ENCODE peak calls at places on chromosomes 6 and 20, in five cellular contexts. H is CD4-positive, alpha-beta memory T cell; I is colonic mucosa; Y is iPS DF 6.9; R is HepG2. Z is an unnamed sample.

GRCh38 chr6:46042355-46042999 is 26.8 kb upstream of the CLIC5 start:
- DNase-seq in H (peak), I (peak), Y (peak), R (peak), Z (peak)

GRCh38 chr6:56790424-56790823 is 147.7 kb upstream of the DST start:
- DNase-seq in H (no peak), I (no peak), Y (no peak), R (no peak), Z (no peak)

GRCh38 chr6:98769546-98769945 is 64.8 kb upstream of the POU3F2 start:
- DNase-seq in H (no peak), I (peak), Y (no peak), R (peak), Z (peak)

GRCh38 chr6:89347825-89348224 is 4.7 kb downstream of the UBE2J1 start:
- DNase-seq in H (no peak), I (no peak), Y (no peak), R (no peak), Z (no peak)

GRCh38 chr6:152750694-152751093 is at the start of gene VIP:
- DNase-seq in H (no peak), I (no peak), Y (peak), R (peak), Z (no peak)

GRCh38 chr6:6230286-6230685 is 90.2 kb downstream of the F13A1 start:
- DNase-seq in H (no peak), I (peak), Y (no peak), R (peak), Z (peak)

GRCh38 chr6:14074723-14075503 is 42.7 kb upstream of the CD83 start:
- DNase-seq in H (peak), I (no peak), Y (no peak), R (no peak), Z (peak)

GRCh38 chr6:89357390-89357789 is 4.9 kb upstream of the UBE2J1 start:
- DNase-seq in H (no peak), I (no peak), Y (no peak), R (no peak), Z (peak)

GRCh38 chr6:21942910-21943309 is 349.4 kb downstream of the SOX4 start:
- DNase-seq in H (no peak), I (no peak), Y (no peak), R (no peak), Z (no peak)

GRCh38 chr20:63453029-63453523 is 19.4 kb downstream of the KCNQ2 start:
- DNase-seq in H (no peak), I (no peak), Y (no peak), R (peak), Z (no peak)

GRCh38 chr20:2451939-2452732 is 18.5 kb downstream of the SNRPB start:
- DNase-seq in H (peak), I (peak), Y (peak), R (peak), Z (peak)

GRCh38 chr6:155398221-155398620 is 57.4 kb downstream of the NOX3 start:
- DNase-seq in H (no peak), I (no peak), Y (no peak), R (no peak), Z (no peak)

GRCh38 chr6:42774201-42774600 is 7.7 kb upstream of the BICRAL start:
- DNase-seq in H (peak), I (no peak), Y (no peak), R (no peak), Z (no peak)

GRCh38 chr6:143125455-143125854 is 64.8 kb downstream of the AIG1 start:
- DNase-seq in H (no peak), I (no peak), Y (no peak), R (no peak), Z (no peak)

GRCh38 chr6:161677188-161677587 is 403.3 kb upstream of the AGPAT4 start:
- DNase-seq in H (no peak), I (no peak), Y (no peak), R (no peak), Z (no peak)

GRCh38 chr20:675453-676314 is at the start of gene SCRT2:
- DNase-seq in H (peak), I (peak), Y (no peak), R (peak), Z (peak)

GRCh38 chr6:40671338-40672050 is 84.3 kb upstream of the LRFN2 start:
- DNase-seq in H (no peak), I (peak), Y (no peak), R (peak), Z (peak)

GRCh38 chr6:66964216-66964615 is 1257.2 kb upstream of the EYS start:
- DNase-seq in H (no peak), I (no peak), Y (no peak), R (no peak), Z (no peak)

GRCh38 chr6:28736121-28736520 is 187.7 kb downstream of the TRIM27 start:
- DNase-seq in H (no peak), I (no peak), Y (no peak), R (no peak), Z (no peak)

GRCh38 chr6:140671926-140672325 is 1297.5 kb upstream of the CITED2 start:
- DNase-seq in H (no peak), I (no peak), Y (no peak), R (no peak), Z (no peak)

GRCh38 chr6:113317870-113318269 is 539.3 kb upstream of the MARCKS start:
- DNase-seq in H (no peak), I (no peak), Y (no peak), R (no peak), Z (no peak)

GRCh38 chr6:113315879-113316278 is 541.3 kb upstream of the MARCKS start:
- DNase-seq in H (no peak), I (no peak), Y (no peak), R (no peak), Z (no peak)

GRCh38 chr6:113320653-113321052 is 536.5 kb upstream of the MARCKS start:
- DNase-seq in H (no peak), I (no peak), Y (no peak), R (no peak), Z (no peak)

GRCh38 chr6:113315068-113315467 is 542.1 kb upstream of the MARCKS start:
- DNase-seq in H (no peak), I (no peak), Y (no peak), R (no peak), Z (no peak)

GRCh38 chr6:113318553-113318952 is 538.6 kb upstream of the MARCKS start:
- DNase-seq in H (no peak), I (no peak), Y (no peak), R (no peak), Z (no peak)
- H3K27ac ChIP-seq in H (no peak), I (no peak), Y (no peak), R (no peak), Z (no peak)

GRCh38 chr6:4687656-4687988 is 88.6 kb upstream of the CDYL start:
- DNase-seq in H (no peak), I (no peak), Y (no peak), R (no peak), Z (no peak)
- H3K27ac ChIP-seq in H (no peak), I (no peak), Y (no peak), R (no peak), Z (no peak)

GRCh38 chr6:36890264-36890663 is 4.5 kb downstream of the C6orf89 start:
- DNase-seq in H (no peak), I (no peak), Y (no peak), R (no peak), Z (no peak)

GRCh38 chr6:36888654-36889481 is 3.1 kb downstream of the C6orf89 start:
- DNase-seq in H (no peak), I (no peak), Y (no peak), R (no peak), Z (no peak)

GRCh38 chr6:36886948-36887347 is 1.2 kb downstream of the C6orf89 start:
- DNase-seq in H (no peak), I (no peak), Y (no peak), R (no peak), Z (no peak)

GRCh38 chr6:36885461-36886401 is at the start of gene C6orf89:
- DNase-seq in H (peak), I (peak), Y (peak), R (peak), Z (peak)

DNA sequence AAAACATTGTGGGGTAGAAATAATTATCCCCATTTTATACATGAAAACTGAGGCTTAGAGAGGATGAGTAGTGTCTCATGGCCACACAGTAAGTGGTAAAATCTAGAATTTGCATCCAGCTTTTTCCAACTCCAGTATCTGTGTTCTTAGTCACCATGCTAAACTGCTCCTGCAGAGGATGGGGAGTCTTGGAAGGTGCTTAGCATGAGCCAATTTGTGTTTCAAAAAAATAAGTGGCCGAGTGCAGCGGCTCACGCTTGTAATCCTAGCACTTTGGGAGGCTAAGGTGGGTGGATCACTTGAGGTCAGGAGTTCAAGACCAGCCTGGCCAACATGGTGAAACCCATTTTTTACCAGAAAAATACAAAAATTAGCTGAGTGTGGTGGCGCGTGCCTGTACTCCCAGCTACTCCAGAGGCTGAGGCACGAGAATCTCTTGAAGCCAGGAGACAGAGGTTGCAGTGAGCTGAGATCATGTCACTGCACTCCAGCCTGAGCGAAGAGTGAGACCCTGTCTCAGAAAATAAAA is 2.4 kb downstream of the C6orf89 start:
- DNase-seq in H (no peak), I (no peak), Y (no peak), R (no peak), Z (no peak)
- H3K27ac ChIP-seq in H (no peak), I (no peak), Y (no peak), R (no peak), Z (no peak)

DNA sequence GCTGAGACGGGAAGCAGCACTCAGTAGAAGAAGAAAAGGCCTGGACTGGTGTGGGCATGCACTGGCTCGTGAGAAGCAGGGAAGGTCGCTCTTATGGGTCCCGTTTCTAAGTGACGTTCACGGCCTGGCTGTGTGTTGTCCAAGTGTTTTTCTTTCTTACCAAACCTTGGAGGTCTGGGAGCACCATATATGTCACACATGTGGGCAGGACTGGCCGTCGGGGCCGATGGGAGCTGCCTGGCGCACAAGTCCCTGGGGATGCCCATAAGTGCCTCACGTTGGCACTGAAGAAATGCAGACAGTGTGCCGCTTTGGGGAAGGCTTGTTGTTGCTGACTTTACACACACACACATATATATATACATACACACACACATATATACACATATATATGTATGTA is 86.0 kb upstream of the DUSP22 start:
- DNase-seq in H (no peak), I (no peak), Y (no peak), R (no peak), Z (no peak)
- H3K27ac ChIP-seq in H (no peak), I (no peak), Y (no peak), R (no peak), Z (no peak)

DNA sequence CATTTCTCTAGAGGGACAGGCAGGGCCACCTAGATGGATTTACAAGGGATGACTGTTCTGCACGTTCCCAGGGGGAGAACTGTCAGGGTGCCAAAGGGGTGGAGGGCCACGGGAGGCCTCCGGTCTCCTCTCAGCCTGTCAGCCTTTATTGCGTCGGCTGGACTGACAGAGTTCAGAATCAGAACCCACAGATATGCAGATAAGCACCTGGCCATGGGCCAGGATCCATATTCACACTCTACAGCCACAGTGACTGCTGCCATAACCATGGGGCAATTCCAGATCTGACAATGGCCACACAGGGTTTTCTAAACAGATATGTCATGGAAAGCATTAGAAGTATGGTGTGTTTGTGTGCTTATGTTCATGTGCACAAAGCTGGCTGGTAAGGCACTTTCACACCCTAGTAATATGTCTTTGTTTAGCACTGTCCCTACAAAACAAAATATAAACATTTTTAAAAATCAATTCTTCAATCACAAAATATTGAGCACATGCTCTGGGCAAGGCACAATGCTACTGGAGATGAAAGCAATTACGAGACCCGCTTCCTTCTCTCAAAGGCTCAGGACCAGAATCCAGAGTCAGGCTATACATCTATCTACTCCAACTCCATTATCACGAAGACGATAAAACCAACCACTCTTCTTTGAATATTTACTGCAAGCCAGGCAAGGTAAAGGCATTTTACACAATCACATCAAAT is 29.1 kb downstream of the TRAM2 start:
- DNase-seq in H (no peak), I (peak), Y (no peak), R (peak), Z (peak)
- H3K27ac ChIP-seq in H (no peak), I (no peak), Y (no peak), R (peak), Z (no peak)

DNA sequence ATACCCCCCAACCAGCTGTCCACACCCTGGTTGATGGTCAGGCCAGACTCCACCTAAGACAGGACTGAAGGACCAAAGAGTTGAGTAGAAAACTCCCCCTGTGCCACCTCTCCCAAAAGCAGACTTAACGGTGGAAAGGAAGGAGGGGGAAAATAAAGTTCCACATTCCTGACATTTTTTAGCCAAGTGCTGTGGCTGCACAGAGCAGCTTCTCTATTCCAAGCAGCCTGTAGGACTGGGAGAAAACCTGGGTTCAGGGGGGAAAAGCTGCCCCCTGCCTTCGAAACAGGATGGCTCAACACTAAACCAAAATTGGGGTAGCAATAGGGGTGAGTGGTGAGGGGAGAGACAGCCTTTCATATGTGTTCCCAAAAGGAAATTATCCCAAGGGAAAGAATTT is 3.6 kb downstream of the TRAM2 start:
- DNase-seq in H (no peak), I (no peak), Y (no peak), R (no peak), Z (no peak)
- H3K27ac ChIP-seq in H (no peak), I (no peak), Y (no peak), R (peak), Z (no peak)

GRCh38 chr20:59835448-59836395 is 97.7 kb downstream of the SYCP2 start:
- DNase-seq in H (no peak), I (peak), Y (no peak), R (no peak), Z (peak)

GRCh38 chr20:59835057-59835447 is 98.4 kb downstream of the SYCP2 start:
- DNase-seq in H (no peak), I (no peak), Y (no peak), R (no peak), Z (no peak)

GRCh38 chr20:59836768-59837167 is 96.7 kb downstream of the SYCP2 start:
- DNase-seq in H (no peak), I (no peak), Y (no peak), R (no peak), Z (peak)

GRCh38 chr20:59839372-59839771 is 94.1 kb downstream of the SYCP2 start:
- DNase-seq in H (no peak), I (no peak), Y (no peak), R (no peak), Z (no peak)

GRCh38 chr20:59837623-59838394 is 95.6 kb downstream of the SYCP2 start:
- DNase-seq in H (no peak), I (no peak), Y (no peak), R (no peak), Z (peak)
- H3K27ac ChIP-seq in H (no peak), I (no peak), Y (no peak), R (no peak), Z (no peak)

GRCh38 chr6:84876723-84877514 is 112.5 kb upstream of the TBX18 start:
- DNase-seq in H (no peak), I (no peak), Y (no peak), R (no peak), Z (no peak)
- H3K27ac ChIP-seq in H (no peak), I (no peak), Y (no peak), R (no peak), Z (no peak)

GRCh38 chr6:10529231-10529801 is 8.2 kb downstream of the GCNT2 start:
- DNase-seq in H (no peak), I (no peak), Y (no peak), R (peak), Z (peak)

GRCh38 chr6:10531942-10532341 is 10.8 kb downstream of the GCNT2 start:
- DNase-seq in H (no peak), I (no peak), Y (no peak), R (no peak), Z (peak)

GRCh38 chr6:10531513-10531912 is 10.4 kb downstream of the GCNT2 start:
- DNase-seq in H (no peak), I (no peak), Y (no peak), R (no peak), Z (peak)

GRCh38 chr6:10526156-10526555 is 5.0 kb downstream of the GCNT2 start:
- DNase-seq in H (no peak), I (no peak), Y (no peak), R (no peak), Z (no peak)

DNA sequence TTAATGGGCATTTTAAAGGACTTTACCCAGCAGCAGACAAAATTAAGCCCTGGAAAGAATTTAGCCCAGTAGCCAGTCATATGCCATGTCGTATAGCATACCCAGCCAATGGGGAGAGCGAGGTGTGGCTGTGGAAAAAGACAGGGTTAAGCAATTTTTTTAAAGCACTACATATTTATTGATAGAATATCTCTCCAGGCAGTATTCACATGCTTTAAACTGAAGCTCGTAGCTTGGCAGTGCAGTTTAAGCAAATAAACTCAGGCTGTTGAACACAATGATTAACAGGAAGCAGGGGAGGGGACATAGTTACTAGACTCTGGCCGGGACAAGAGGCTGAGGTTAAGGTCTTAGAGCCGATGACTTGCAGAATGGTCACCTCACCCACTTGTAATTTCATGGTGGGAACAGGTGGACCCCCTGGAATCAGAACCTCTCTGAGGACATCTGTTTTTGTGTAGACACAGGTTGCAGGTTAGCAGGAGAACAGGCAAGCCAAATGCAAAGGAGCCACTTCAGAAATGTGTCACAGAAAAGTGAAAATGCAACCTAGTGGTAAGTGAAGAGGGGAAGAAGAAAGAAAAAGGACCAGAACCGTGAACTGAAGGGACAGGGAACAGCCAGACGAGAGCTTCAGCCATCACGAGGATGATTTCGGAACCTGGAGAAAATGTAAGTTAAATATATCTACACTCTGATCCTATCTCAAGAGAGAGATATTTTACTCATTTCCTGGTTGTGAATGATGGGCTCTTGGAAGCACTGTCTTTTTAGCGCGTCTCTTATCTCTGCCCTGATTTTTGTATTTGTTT is 7.2 kb downstream of the GCNT2 start:
- DNase-seq in H (peak), I (peak), Y (no peak), R (peak), Z (peak)
- H3K27ac ChIP-seq in H (peak), I (peak), Y (no peak), R (peak), Z (peak)

Z was measured in small intestine.